ENCODE peak calls at places on chromosomes 13 and 19, in eight cellular contexts. Q is NCI-H748 treated with DMSO at 0.1 percent for 48 hours; G is left lung; V is bronchial epithelial cell; Y is AG09319; F is stimulated activated CD8-positive, alpha-beta memory T cell treated with anti-CD3 and anti-CD28 coated beads, Interleukin-4, amount 100 ng/mL, for 1 hour; W is Peyer's patch; I is left ventricle myocardium superior. E is an unnamed sample.

GRCh38 chr19:44745386-44745831 is 3.1 kb upstream of the BCL3 start:
- DNase-seq in Y (peak), F (no peak), Q (no peak), I (peak), V (peak), G (peak), W (peak), E (peak)

GRCh38 chr19:15195381-15195964 is 5.3 kb downstream of the NOTCH3 start:
- DNase-seq in Y (no peak), V (peak), I (peak), W (no peak), G (peak), F (no peak), Q (no peak), E (peak)

GRCh38 chr13:104314926-104315535 is 1248.8 kb upstream of the SLC10A2 start:
- DNase-seq in Y (no peak), F (no peak), V (peak), G (no peak), I (no peak), W (no peak), Q (no peak), E (no peak)

GRCh38 chr13:49439609-49440008 is 4.3 kb downstream of the CAB39L start:
- DNase-seq in Y (no peak), V (no peak), I (no peak), G (no peak), F (no peak), Q (no peak), W (no peak), E (no peak)

GRCh38 chr13:45847554-45848224 is 3.9 kb downstream of the SIAH3 start:
- DNase-seq in W (peak), V (no peak), G (no peak), F (no peak), Y (no peak), Q (no peak), I (peak), E (peak)

GRCh38 chr13:107767119-107767518 is 448.2 kb downstream of the LIG4 start:
- DNase-seq in Y (no peak), Q (peak), G (no peak), V (no peak), W (no peak), F (no peak), I (no peak), E (no peak)

GRCh38 chr19:19115954-19116353 is 22.3 kb downstream of the TMEM161A start:
- DNase-seq in Q (no peak), F (no peak), I (peak), Y (no peak), W (peak), G (peak), V (no peak), E (peak)

GRCh38 chr19:16871870-16872269 is 16.9 kb upstream of the F2RL3 start:
- DNase-seq in V (no peak), F (no peak), G (peak), I (no peak), Y (no peak), Q (no peak), W (no peak), E (peak)

GRCh38 chr13:33230178-33230881 is 55.2 kb downstream of the STARD13 start:
- DNase-seq in W (no peak), F (no peak), I (no peak), V (peak), G (no peak), Y (peak), Q (no peak), E (no peak)

GRCh38 chr13:26619321-26619720 is 61.8 kb downstream of the WASF3 start:
- DNase-seq in V (peak), I (no peak), Q (no peak), W (no peak), G (no peak), Y (no peak), F (no peak), E (no peak)

GRCh38 chr13:53341144-53341510 is 312.5 kb downstream of the OLFM4 start:
- DNase-seq in V (no peak), G (no peak), W (no peak), I (no peak), Q (no peak), Y (no peak), F (no peak), E (no peak)

GRCh38 chr19:6654347-6655310 is 15.3 kb downstream of the TNFSF14 start:
- DNase-seq in F (no peak), V (no peak), G (no peak), Y (no peak), W (peak), I (no peak), Q (no peak), E (peak)

GRCh38 chr13:42266464-42266863 is 5.5 kb upstream of the AKAP11 start:
- DNase-seq in I (no peak), G (no peak), V (no peak), Q (no peak), F (no peak), Y (no peak), W (no peak), E (no peak)

GRCh38 chr19:4415352-4415751 is 12.9 kb downstream of the CHAF1A start:
- DNase-seq in W (no peak), F (no peak), Y (no peak), Q (no peak), V (no peak), G (peak), I (no peak), E (no peak)

GRCh38 chr19:17450264-17451075 is 2.0 kb upstream of the TMEM221 start:
- DNase-seq in V (peak), G (no peak), I (no peak), Q (no peak), Y (no peak), F (no peak), W (peak), E (no peak)

GRCh38 chr19:41226053-41226873 is 7.2 kb downstream of the AXL start:
- DNase-seq in G (peak), V (peak), Q (no peak), Y (peak), W (peak), I (peak), F (no peak), E (peak)

GRCh38 chr13:105579821-105580707 is 955.4 kb downstream of the EFNB2 start:
- DNase-seq in Q (no peak), W (no peak), G (no peak), I (no peak), V (peak), Y (no peak), F (no peak), E (no peak)

GRCh38 chr19:6204212-6204611 is 68.7 kb downstream of the ACSBG2 start:
- DNase-seq in V (no peak), I (no peak), G (no peak), F (no peak), Y (no peak), W (peak), Q (no peak), E (no peak)

GRCh38 chr19:35041548-35042055 is at the start of gene HPN:
- DNase-seq in I (no peak), G (peak), V (no peak), Q (no peak), W (no peak), F (no peak), Y (no peak), E (no peak)

GRCh38 chr13:72537782-72538181 is 189.6 kb downstream of the MZT1 start:
- DNase-seq in F (no peak), Q (no peak), W (no peak), G (no peak), Y (no peak), V (no peak), I (no peak), E (no peak)

GRCh38 chr19:47644743-47645499 is 36.0 kb downstream of the BICRA start:
- DNase-seq in I (no peak), Q (no peak), F (no peak), V (no peak), G (no peak), W (no peak), Y (no peak), E (no peak)

GRCh38 chr19:3184847-3185481 is 766 bp upstream of the NCLN start:
- DNase-seq in I (peak), W (peak), V (no peak), G (peak), Q (peak), Y (peak), F (no peak), E (peak)

GRCh38 chr13:59750860-59751259 is 412.9 kb downstream of the DIAPH3 start:
- DNase-seq in I (no peak), V (peak), G (no peak), Y (peak), W (no peak), Q (no peak), F (no peak), E (no peak)